ENCODE peak calls at places on chromosomes 13 and 19, in six cellular contexts. T is CD4-positive, alpha-beta memory T cell; N is tibial nerve; S is effector memory CD4-positive, alpha-beta T cell; X is stomach; J is neuronal stem cell. H is an unnamed sample. For H3K4me1, the result is how much of the 10 kb centered on the place peaks cover.

GRCh38 chr13:108494991-108495661 is 134.3 kb upstream of the MYO16 start:
- DNase-seq in T (no peak), N (no peak), S (no peak), X (no peak), J (peak), H (no peak)

GRCh38 chr19:1105217-1105872 is 1.6 kb downstream of the GPX4 start:
- DNase-seq in T (no peak), N (no peak), S (no peak), X (no peak), J (no peak), H (no peak)

GRCh38 chr19:39160889-39161672 is 35.5 kb downstream of the PAK4 start:
- DNase-seq in T (no peak), N (no peak), S (no peak), X (no peak), J (no peak), H (no peak)

GRCh38 chr13:25468330-25469178 is 96.8 kb downstream of the ATP8A2 start:
- DNase-seq in T (no peak), N (no peak), S (no peak), X (no peak), J (peak), H (no peak)

GRCh38 chr13:30743319-30744055 is 8.1 kb downstream of the ALOX5AP start:
- DNase-seq in T (no peak), N (peak), S (no peak), X (peak), J (no peak), H (no peak)

GRCh38 chr13:114062754-114063153 is 69.7 kb downstream of the RASA3 start:
- DNase-seq in T (no peak), N (no peak), S (no peak), X (no peak), J (no peak), H (no peak)

GRCh38 chr19:5895890-5896289 is 7.7 kb downstream of the NDUFA11 start:
- DNase-seq in T (no peak), N (no peak), S (no peak), X (no peak), J (no peak), H (no peak)

GRCh38 chr13:27822873-27823311 is 30.6 kb downstream of the GSX1 start:
- DNase-seq in T (no peak), N (no peak), S (no peak), X (no peak), J (no peak), H (no peak)

GRCh38 chr19:16208847-16209246 is 11.1 kb downstream of the AP1M1 start:
- DNase-seq in T (no peak), N (no peak), S (no peak), X (no peak), J (no peak), H (no peak)

GRCh38 chr19:42048992-42049391 is 21.0 kb downstream of the GRIK5 start:
- DNase-seq in T (no peak), N (no peak), S (no peak), X (no peak), J (no peak), H (no peak)

GRCh38 chr19:42042455-42043170 is 27.4 kb downstream of the GRIK5 start:
- DNase-seq in T (no peak), N (no peak), S (no peak), X (no peak), J (no peak), H (no peak)

GRCh38 chr19:42051166-42052115 is 18.6 kb downstream of the GRIK5 start:
- DNase-seq in T (no peak), N (no peak), S (no peak), X (peak), J (no peak), H (no peak)

GRCh38 chr19:42040031-42040430 is 30.0 kb downstream of the GRIK5 start:
- DNase-seq in T (no peak), N (no peak), S (no peak), X (no peak), J (no peak), H (no peak)

GRCh38 chr19:42045575-42045974 is 24.4 kb downstream of the GRIK5 start:
- DNase-seq in T (no peak), N (no peak), S (no peak), X (no peak), J (no peak), H (no peak)
- H3K4me1 ChIP-seq in T (under half), N (under half), S (under half), X (under half), J (under half), H (under half)

GRCh38 chr19:10661946-10662345 is 7.8 kb downstream of the ILF3 start:
- DNase-seq in T (no peak), N (no peak), S (no peak), X (no peak), J (no peak), H (no peak)
- H3K4me3 ChIP-seq in T (no peak), N (no peak), S (no peak), X (no peak), J (no peak), H (no peak)

DNA sequence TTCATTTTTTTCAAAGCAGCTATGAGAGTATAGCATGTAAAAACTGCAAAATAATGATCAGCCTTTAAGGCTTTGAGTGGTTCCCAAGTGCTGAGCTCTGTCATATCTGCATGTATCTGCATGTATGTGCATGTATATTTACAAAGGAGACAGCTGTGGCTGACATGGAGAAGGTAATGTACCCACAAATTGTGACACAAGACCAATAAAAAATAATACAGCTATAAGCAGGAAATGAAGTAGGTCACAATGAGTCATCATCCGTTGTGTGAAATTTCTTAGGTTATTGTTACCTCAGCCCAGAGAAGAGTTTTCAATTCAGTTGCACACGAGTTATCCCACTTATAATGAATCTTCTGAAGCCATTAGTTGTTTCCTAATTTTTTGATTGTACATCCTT is 60.9 kb upstream of the MED4 start:
- DNase-seq in T (peak), N (no peak), S (peak), X (no peak), J (no peak), H (no peak)
- H3K27ac ChIP-seq in T (peak), N (peak), S (peak), X (peak), J (no peak), H (no peak)

DNA sequence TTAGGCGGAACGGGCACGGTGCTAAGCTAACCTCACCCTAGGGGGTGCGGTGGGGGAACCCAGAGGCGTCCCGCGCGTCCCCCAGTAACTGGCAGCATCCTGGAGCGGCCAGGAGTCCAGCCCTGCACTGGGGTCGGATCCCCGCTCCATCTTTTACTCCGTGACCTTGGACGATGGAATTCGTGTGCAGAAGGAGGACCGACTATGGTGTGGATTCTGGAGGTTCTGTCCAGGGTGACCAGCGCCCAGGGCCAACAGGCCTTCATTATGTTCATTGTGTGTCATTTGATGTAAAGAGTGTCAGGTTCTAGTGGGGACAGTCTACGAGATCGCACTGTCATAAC is 650 bp downstream of the SPPL2B start:
- DNase-seq in T (no peak), N (no peak), S (no peak), X (no peak), J (no peak), H (no peak)
- H3K4me1 ChIP-seq in T (under half), N (half or more), S (under half), X (half or more), J (under half), H (under half)

DNA sequence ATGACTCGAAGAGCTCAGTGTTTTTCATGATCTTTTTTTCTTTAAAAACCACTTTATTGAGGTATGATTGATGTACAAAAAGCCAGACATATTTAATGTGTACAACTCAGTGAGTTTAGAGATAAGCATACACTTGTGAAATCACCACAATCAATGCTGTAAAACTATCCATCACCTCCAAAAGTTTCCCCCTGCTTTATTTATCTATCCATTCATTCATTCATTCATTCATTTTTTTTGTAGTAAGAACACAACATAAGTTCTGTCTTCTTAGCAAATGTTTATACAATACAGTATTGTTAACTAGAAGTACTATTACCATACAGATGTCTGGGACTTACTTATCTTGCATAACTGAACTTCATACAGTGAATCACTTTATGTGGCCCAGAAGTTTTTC is 6.6 kb downstream of the RAP2A start:
- DNase-seq in T (no peak), N (no peak), S (no peak), X (no peak), J (no peak), H (no peak)
- H3K4me3 ChIP-seq in T (no peak), N (no peak), S (no peak), X (no peak), J (no peak), H (no peak)

GRCh38 chr13:112229445-112229844 is 146.7 kb upstream of the SPACA7 start:
- DNase-seq in T (no peak), N (no peak), S (no peak), X (no peak), J (no peak), H (no peak)

GRCh38 chr13:112227031-112227430 is 149.1 kb upstream of the SPACA7 start:
- DNase-seq in T (no peak), N (no peak), S (no peak), X (no peak), J (no peak), H (no peak)

GRCh38 chr13:112233256-112233655 is 142.9 kb upstream of the SPACA7 start:
- DNase-seq in T (no peak), N (no peak), S (no peak), X (no peak), J (no peak), H (no peak)

GRCh38 chr13:112231451-112232083 is 144.6 kb upstream of the SPACA7 start:
- DNase-seq in T (no peak), N (no peak), S (no peak), X (no peak), J (no peak), H (no peak)

DNA sequence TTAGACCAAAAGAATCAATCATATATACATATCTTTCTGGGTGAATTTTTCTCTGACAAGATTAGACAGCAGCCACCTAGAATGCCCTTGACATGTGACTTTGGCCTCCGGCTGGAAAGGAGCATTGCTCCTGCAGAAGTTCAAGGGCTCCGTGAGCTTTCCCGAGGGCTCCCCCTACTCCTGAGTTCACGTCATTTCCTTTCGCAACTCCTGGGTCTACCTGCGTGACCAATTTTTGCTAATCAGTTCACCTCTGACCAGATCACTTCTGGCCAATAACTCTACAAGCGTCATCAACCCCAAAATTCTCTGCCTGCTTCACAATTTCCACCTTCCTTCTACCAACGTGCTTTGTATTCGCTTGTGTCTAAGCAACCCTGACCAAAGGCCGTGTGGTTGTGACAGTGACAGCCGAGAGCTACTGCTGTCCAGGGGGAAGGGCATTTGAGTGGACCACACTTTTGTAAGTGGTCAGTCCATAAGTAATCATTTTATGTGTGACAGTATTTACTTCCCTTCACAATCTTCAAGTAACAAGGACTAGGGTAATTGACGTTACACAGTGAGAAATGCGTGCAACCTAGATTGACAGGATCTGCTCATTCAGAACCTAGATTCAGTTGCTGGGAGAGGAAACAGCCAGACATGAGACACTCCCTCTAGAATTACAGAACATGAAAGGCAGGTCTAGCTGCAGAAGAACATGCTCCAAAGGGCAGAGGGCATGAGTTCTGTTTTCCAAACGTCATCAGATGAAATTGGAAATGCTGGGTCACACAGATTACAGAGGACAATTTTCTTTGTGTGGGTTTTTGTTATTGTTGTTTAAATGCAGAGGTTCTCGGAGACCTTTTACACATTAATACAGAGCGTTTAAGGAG is 145.9 kb upstream of the SPACA7 start:
- DNase-seq in T (no peak), N (no peak), S (no peak), X (no peak), J (no peak), H (no peak)
- H3K27ac ChIP-seq in T (no peak), N (no peak), S (no peak), X (no peak), J (no peak), H (no peak)

H was measured in iPS DF 6.9.